ENCODE peak calls at places on chromosomes 12 and 14, in eight cellular contexts. One of them, this sample, is unnamed. For H3K36me3, the result is how much of the 10 kb centered on the place peaks cover.

GRCh38 chr12:102439391-102440108 is 40.8 kb downstream of the IGF1 start:
- DNase-seq in WERI-Rb-1: no peak
- DNase-seq in neuronal stem cell: no peak
- DNase-seq in CD8-positive, alpha-beta memory T cell: no peak
- DNase-seq in lung: no peak
- DNase-seq in SJSA1: no peak
- DNase-seq in tibial nerve: no peak
- DNase-seq in endodermal cell: no peak
- DNase-seq in this sample: no peak

GRCh38 chr12:116880213-116880816 is 926 bp downstream of the HRK start:
- DNase-seq in WERI-Rb-1: no peak
- DNase-seq in neuronal stem cell: no peak
- DNase-seq in CD8-positive, alpha-beta memory T cell: no peak
- DNase-seq in lung: no peak
- DNase-seq in SJSA1: no peak
- DNase-seq in tibial nerve: no peak
- DNase-seq in endodermal cell: peak
- DNase-seq in this sample: peak

GRCh38 chr12:130299574-130299973 is 38.1 kb upstream of the PIWIL1 start:
- DNase-seq in WERI-Rb-1: no peak
- DNase-seq in neuronal stem cell: no peak
- DNase-seq in CD8-positive, alpha-beta memory T cell: no peak
- DNase-seq in lung: no peak
- DNase-seq in SJSA1: no peak
- DNase-seq in tibial nerve: no peak
- DNase-seq in endodermal cell: peak
- DNase-seq in this sample: peak

GRCh38 chr12:64304571-64304970 is 82.5 kb upstream of the KICS2 start:
- DNase-seq in WERI-Rb-1: no peak
- DNase-seq in neuronal stem cell: no peak
- DNase-seq in CD8-positive, alpha-beta memory T cell: no peak
- DNase-seq in lung: no peak
- DNase-seq in SJSA1: no peak
- DNase-seq in tibial nerve: no peak
- DNase-seq in endodermal cell: no peak
- DNase-seq in this sample: no peak

GRCh38 chr12:8905546-8905945 is 8.8 kb upstream of the PHC1 start:
- DNase-seq in WERI-Rb-1: no peak
- DNase-seq in neuronal stem cell: no peak
- DNase-seq in CD8-positive, alpha-beta memory T cell: no peak
- DNase-seq in lung: no peak
- DNase-seq in SJSA1: no peak
- DNase-seq in tibial nerve: no peak
- DNase-seq in endodermal cell: peak
- DNase-seq in this sample: no peak

GRCh38 chr14:84927096-84927910 is 602.6 kb upstream of the FLRT2 start:
- DNase-seq in WERI-Rb-1: no peak
- DNase-seq in neuronal stem cell: no peak
- DNase-seq in CD8-positive, alpha-beta memory T cell: no peak
- DNase-seq in lung: no peak
- DNase-seq in SJSA1: no peak
- DNase-seq in tibial nerve: no peak
- DNase-seq in endodermal cell: no peak
- DNase-seq in this sample: no peak

GRCh38 chr14:69685217-69685616 is 73.8 kb downstream of the SUSD6 start:
- DNase-seq in WERI-Rb-1: no peak
- DNase-seq in neuronal stem cell: no peak
- DNase-seq in CD8-positive, alpha-beta memory T cell: no peak
- DNase-seq in lung: no peak
- DNase-seq in SJSA1: no peak
- DNase-seq in tibial nerve: no peak
- DNase-seq in endodermal cell: no peak
- DNase-seq in this sample: no peak

GRCh38 chr12:108694812-108695278 is 36.5 kb downstream of the CORO1C start:
- DNase-seq in WERI-Rb-1: no peak
- DNase-seq in neuronal stem cell: no peak
- DNase-seq in CD8-positive, alpha-beta memory T cell: no peak
- DNase-seq in lung: no peak
- DNase-seq in SJSA1: no peak
- DNase-seq in tibial nerve: no peak
- DNase-seq in endodermal cell: no peak
- DNase-seq in this sample: no peak

GRCh38 chr14:72513994-72514659 is 379.8 kb downstream of the DPF3 start:
- DNase-seq in WERI-Rb-1: peak
- DNase-seq in neuronal stem cell: no peak
- DNase-seq in CD8-positive, alpha-beta memory T cell: no peak
- DNase-seq in lung: no peak
- DNase-seq in SJSA1: peak
- DNase-seq in tibial nerve: no peak
- DNase-seq in endodermal cell: peak
- DNase-seq in this sample: peak

GRCh38 chr12:6735448-6736191 is 11.8 kb downstream of the COPS7A start:
- DNase-seq in WERI-Rb-1: peak
- DNase-seq in neuronal stem cell: no peak
- DNase-seq in CD8-positive, alpha-beta memory T cell: peak
- DNase-seq in lung: peak
- DNase-seq in SJSA1: peak
- DNase-seq in tibial nerve: peak
- DNase-seq in endodermal cell: peak
- DNase-seq in this sample: peak

GRCh38 chr12:10759657-10760056 is 36.5 kb upstream of the YBX3 start:
- DNase-seq in WERI-Rb-1: no peak
- DNase-seq in neuronal stem cell: no peak
- DNase-seq in CD8-positive, alpha-beta memory T cell: no peak
- DNase-seq in lung: no peak
- DNase-seq in SJSA1: no peak
- DNase-seq in tibial nerve: no peak
- DNase-seq in endodermal cell: no peak
- DNase-seq in this sample: no peak

GRCh38 chr12:132606466-132606865 is 3.9 kb downstream of the LRCOL1 start:
- DNase-seq in WERI-Rb-1: no peak
- DNase-seq in neuronal stem cell: no peak
- DNase-seq in CD8-positive, alpha-beta memory T cell: no peak
- DNase-seq in lung: no peak
- DNase-seq in SJSA1: no peak
- DNase-seq in tibial nerve: no peak
- DNase-seq in endodermal cell: peak
- DNase-seq in this sample: peak

GRCh38 chr14:95314609-95315008 is 5.1 kb downstream of the CLMN start:
- DNase-seq in WERI-Rb-1: no peak
- DNase-seq in neuronal stem cell: no peak
- DNase-seq in CD8-positive, alpha-beta memory T cell: no peak
- DNase-seq in lung: no peak
- DNase-seq in SJSA1: no peak
- DNase-seq in tibial nerve: no peak
- DNase-seq in endodermal cell: no peak
- DNase-seq in this sample: no peak

GRCh38 chr14:104087981-104088850 is 2.7 kb downstream of the ASPG start:
- DNase-seq in WERI-Rb-1: no peak
- DNase-seq in neuronal stem cell: no peak
- DNase-seq in CD8-positive, alpha-beta memory T cell: no peak
- DNase-seq in lung: no peak
- DNase-seq in SJSA1: no peak
- DNase-seq in tibial nerve: no peak
- DNase-seq in endodermal cell: no peak
- DNase-seq in this sample: peak

GRCh38 chr12:108835860-108836634 is 21.3 kb downstream of the SSH1 start:
- DNase-seq in WERI-Rb-1: no peak
- DNase-seq in neuronal stem cell: no peak
- DNase-seq in CD8-positive, alpha-beta memory T cell: no peak
- DNase-seq in lung: no peak
- DNase-seq in SJSA1: no peak
- DNase-seq in tibial nerve: no peak
- DNase-seq in endodermal cell: no peak
- DNase-seq in this sample: no peak

GRCh38 chr14:101561145-101561896 is at the start of gene DIO3:
- DNase-seq in WERI-Rb-1: peak
- DNase-seq in neuronal stem cell: peak
- DNase-seq in CD8-positive, alpha-beta memory T cell: no peak
- DNase-seq in lung: no peak
- DNase-seq in SJSA1: no peak
- DNase-seq in tibial nerve: peak
- DNase-seq in endodermal cell: peak
- DNase-seq in this sample: peak

GRCh38 chr14:94936901-94937321 is 167.0 kb upstream of the GSC start:
- DNase-seq in WERI-Rb-1: peak
- DNase-seq in neuronal stem cell: no peak
- DNase-seq in CD8-positive, alpha-beta memory T cell: no peak
- DNase-seq in lung: no peak
- DNase-seq in SJSA1: no peak
- DNase-seq in tibial nerve: peak
- DNase-seq in endodermal cell: no peak
- DNase-seq in this sample: peak

GRCh38 chr12:52266514-52266913 is 7.9 kb upstream of the KRT86 start:
- DNase-seq in WERI-Rb-1: no peak
- DNase-seq in neuronal stem cell: no peak
- DNase-seq in CD8-positive, alpha-beta memory T cell: no peak
- DNase-seq in lung: no peak
- DNase-seq in SJSA1: no peak
- DNase-seq in tibial nerve: no peak
- DNase-seq in endodermal cell: no peak
- DNase-seq in this sample: no peak

GRCh38 chr14:50559990-50560928 is at the start of gene ATL1:
- DNase-seq in WERI-Rb-1: peak
- DNase-seq in neuronal stem cell: peak
- DNase-seq in CD8-positive, alpha-beta memory T cell: peak
- DNase-seq in lung: peak
- DNase-seq in SJSA1: peak
- DNase-seq in tibial nerve: peak
- DNase-seq in endodermal cell: peak
- DNase-seq in this sample: peak

GRCh38 chr14:61586539-61587396 is 108.5 kb upstream of the HIF1A start:
- DNase-seq in WERI-Rb-1: no peak
- DNase-seq in neuronal stem cell: no peak
- DNase-seq in CD8-positive, alpha-beta memory T cell: no peak
- DNase-seq in lung: no peak
- DNase-seq in SJSA1: no peak
- DNase-seq in tibial nerve: no peak
- DNase-seq in endodermal cell: peak
- DNase-seq in this sample: no peak

GRCh38 chr14:55641954-55642353 is 61.9 kb downstream of the KTN1 start:
- DNase-seq in WERI-Rb-1: no peak
- DNase-seq in neuronal stem cell: no peak
- DNase-seq in CD8-positive, alpha-beta memory T cell: no peak
- DNase-seq in lung: no peak
- DNase-seq in SJSA1: no peak
- DNase-seq in tibial nerve: no peak
- DNase-seq in endodermal cell: no peak
- DNase-seq in this sample: peak

GRCh38 chr14:55641290-55641689 is 61.3 kb downstream of the KTN1 start:
- DNase-seq in WERI-Rb-1: no peak
- DNase-seq in neuronal stem cell: no peak
- DNase-seq in CD8-positive, alpha-beta memory T cell: no peak
- DNase-seq in lung: no peak
- DNase-seq in SJSA1: no peak
- DNase-seq in tibial nerve: no peak
- DNase-seq in endodermal cell: no peak
- DNase-seq in this sample: no peak

GRCh38 chr14:55638665-55639064 is 58.7 kb downstream of the KTN1 start:
- DNase-seq in WERI-Rb-1: no peak
- DNase-seq in neuronal stem cell: no peak
- DNase-seq in CD8-positive, alpha-beta memory T cell: no peak
- DNase-seq in lung: no peak
- DNase-seq in SJSA1: no peak
- DNase-seq in tibial nerve: no peak
- DNase-seq in endodermal cell: no peak
- DNase-seq in this sample: no peak
- H3K36me3 ChIP-seq in WERI-Rb-1: half or more
- H3K36me3 ChIP-seq in neuronal stem cell: under half
- H3K36me3 ChIP-seq in CD8-positive, alpha-beta memory T cell: under half
- H3K36me3 ChIP-seq in lung: under half
- H3K36me3 ChIP-seq in SJSA1: half or more
- H3K36me3 ChIP-seq in tibial nerve: under half
- H3K36me3 ChIP-seq in endodermal cell: half or more
- H3K36me3 ChIP-seq in this sample: under half

DNA sequence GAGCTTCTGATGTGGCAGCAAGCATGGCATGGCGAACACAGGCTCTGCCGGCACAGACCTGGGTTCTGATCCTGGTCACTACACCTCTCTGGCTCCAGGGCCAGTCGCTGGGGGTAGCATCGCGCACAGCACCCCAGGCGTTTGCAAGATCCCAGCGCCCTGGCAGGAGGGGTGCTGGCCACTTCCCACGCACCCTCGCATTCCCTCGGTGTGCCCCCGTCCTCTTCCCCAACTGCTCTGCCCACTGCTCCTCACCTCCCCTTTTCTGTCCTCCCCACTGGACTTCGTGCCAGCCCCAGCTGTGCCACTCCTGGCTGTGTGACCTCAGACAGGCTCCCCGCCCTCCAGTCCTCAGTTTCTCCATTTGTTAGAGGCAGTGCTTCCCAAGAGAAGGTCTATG is 2.8 kb downstream of the CDK2AP1 start:
- DNase-seq in WERI-Rb-1: no peak
- DNase-seq in neuronal stem cell: no peak
- DNase-seq in CD8-positive, alpha-beta memory T cell: no peak
- DNase-seq in lung: no peak
- DNase-seq in SJSA1: no peak
- DNase-seq in tibial nerve: no peak
- DNase-seq in endodermal cell: peak
- DNase-seq in this sample: peak
- H3K4me3 ChIP-seq in WERI-Rb-1: no peak
- H3K4me3 ChIP-seq in neuronal stem cell: peak
- H3K4me3 ChIP-seq in CD8-positive, alpha-beta memory T cell: no peak
- H3K4me3 ChIP-seq in lung: no peak
- H3K4me3 ChIP-seq in SJSA1: no peak
- H3K4me3 ChIP-seq in tibial nerve: peak
- H3K4me3 ChIP-seq in endodermal cell: peak
- H3K4me3 ChIP-seq in this sample: no peak

GRCh38 chr12:3110579-3110978 is 33.4 kb downstream of the TSPAN9 start:
- DNase-seq in WERI-Rb-1: no peak
- DNase-seq in neuronal stem cell: no peak
- DNase-seq in CD8-positive, alpha-beta memory T cell: no peak
- DNase-seq in lung: no peak
- DNase-seq in SJSA1: peak
- DNase-seq in tibial nerve: no peak
- DNase-seq in endodermal cell: no peak
- DNase-seq in this sample: no peak
- H3K36me3 ChIP-seq in WERI-Rb-1: under half
- H3K36me3 ChIP-seq in neuronal stem cell: under half
- H3K36me3 ChIP-seq in CD8-positive, alpha-beta memory T cell: under half
- H3K36me3 ChIP-seq in lung: under half
- H3K36me3 ChIP-seq in SJSA1: under half
- H3K36me3 ChIP-seq in tibial nerve: under half
- H3K36me3 ChIP-seq in endodermal cell: under half
- H3K36me3 ChIP-seq in this sample: under half

DNA sequence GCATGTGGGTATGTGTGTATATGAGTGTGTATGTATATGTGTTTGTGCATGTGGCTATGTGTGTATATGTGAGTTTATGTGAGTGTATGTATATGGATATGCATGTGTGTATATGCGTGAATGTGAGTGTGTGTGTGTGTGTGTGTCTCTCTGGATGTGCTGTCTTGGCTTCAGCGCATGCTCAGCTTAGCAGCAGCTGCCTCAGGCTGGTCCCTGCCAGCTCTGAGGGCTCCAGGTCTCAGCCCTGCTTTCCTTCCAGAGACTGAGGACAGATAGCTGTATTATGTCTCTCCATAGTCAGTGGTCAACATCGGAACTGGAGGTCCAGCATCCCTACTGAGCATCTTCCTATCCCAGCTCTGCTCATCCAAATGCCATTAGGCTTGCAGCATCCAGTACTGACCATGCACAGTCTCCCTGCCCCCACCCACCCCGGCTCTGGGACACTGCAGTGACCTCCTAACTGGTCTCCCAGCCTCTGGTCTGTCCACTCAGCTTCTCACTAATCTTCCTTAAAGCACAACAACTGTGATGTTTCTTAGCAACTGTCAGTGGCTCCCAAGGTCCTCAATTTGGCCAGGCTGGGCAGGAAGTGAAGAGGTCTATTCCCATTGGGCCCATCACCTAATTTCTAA is 22.8 kb downstream of the FAIM2 start:
- DNase-seq in WERI-Rb-1: peak
- DNase-seq in neuronal stem cell: no peak
- DNase-seq in CD8-positive, alpha-beta memory T cell: no peak
- DNase-seq in lung: no peak
- DNase-seq in SJSA1: no peak
- DNase-seq in tibial nerve: no peak
- DNase-seq in endodermal cell: peak
- DNase-seq in this sample: no peak
- H3K4me3 ChIP-seq in WERI-Rb-1: no peak
- H3K4me3 ChIP-seq in neuronal stem cell: no peak
- H3K4me3 ChIP-seq in CD8-positive, alpha-beta memory T cell: no peak
- H3K4me3 ChIP-seq in lung: no peak
- H3K4me3 ChIP-seq in SJSA1: no peak
- H3K4me3 ChIP-seq in tibial nerve: no peak
- H3K4me3 ChIP-seq in endodermal cell: no peak
- H3K4me3 ChIP-seq in this sample: no peak

This sample was measured in H7.